ENCODE peak calls at places on chromosome 6, in eight cellular contexts. Q is Peyer's patch, W is HFFc6, J is left ventricle myocardium inferior, H is vagina, Y is stomach, A is upper lobe of left lung, T is breast epithelium. F is an unnamed sample.

GRCh38 chr6:89433637-89434499 is 916 bp downstream of the ANKRD6 start:
- DNase-seq in T (no peak), A (peak), Y (peak), W (no peak), J (peak), Q (peak), H (no peak), F (no peak)

GRCh38 chr6:166691199-166691598 is 64.1 kb upstream of the RPS6KA2 start:
- DNase-seq in H (no peak), J (peak), Q (no peak), W (peak), Y (no peak), T (no peak), A (no peak), F (no peak)

GRCh38 chr6:168939771-168940170 is 313.9 kb downstream of the THBS2 start:
- DNase-seq in H (no peak), A (no peak), Q (no peak), Y (no peak), W (no peak), J (no peak), T (no peak), F (no peak)

GRCh38 chr6:25652007-25652515 is at the start of gene SCGN:
- DNase-seq in Y (peak), Q (peak), A (peak), H (no peak), J (peak), T (peak), W (peak), F (peak)

GRCh38 chr6:154319231-154319858 is 37.3 kb downstream of the IPCEF1 start:
- DNase-seq in Y (no peak), A (no peak), Q (no peak), J (no peak), H (no peak), T (no peak), W (peak), F (no peak)

GRCh38 chr6:75600694-75601265 is 900 bp upstream of the SENP6 start:
- DNase-seq in W (no peak), Q (no peak), Y (no peak), A (no peak), T (no peak), H (no peak), J (no peak), F (no peak)

GRCh38 chr6:144113366-144113765 is 18.0 kb upstream of the SF3B5 start:
- DNase-seq in J (no peak), T (no peak), A (no peak), Y (no peak), H (no peak), W (no peak), Q (no peak), F (no peak)

GRCh38 chr6:13767121-13767794 is 47.1 kb downstream of the MCUR1 start:
- DNase-seq in Y (no peak), T (no peak), W (peak), Q (peak), J (peak), H (no peak), A (no peak), F (no peak)

GRCh38 chr6:124958149-124958548 is 4.1 kb upstream of the RNF217 start:
- DNase-seq in J (no peak), A (no peak), T (no peak), Q (no peak), W (no peak), H (no peak), Y (no peak), F (no peak)

GRCh38 chr6:128870751-128871150 is 12.2 kb upstream of the LAMA2 start:
- DNase-seq in W (no peak), A (no peak), Q (no peak), Y (no peak), T (no peak), J (no peak), H (no peak), F (no peak)

DNA sequence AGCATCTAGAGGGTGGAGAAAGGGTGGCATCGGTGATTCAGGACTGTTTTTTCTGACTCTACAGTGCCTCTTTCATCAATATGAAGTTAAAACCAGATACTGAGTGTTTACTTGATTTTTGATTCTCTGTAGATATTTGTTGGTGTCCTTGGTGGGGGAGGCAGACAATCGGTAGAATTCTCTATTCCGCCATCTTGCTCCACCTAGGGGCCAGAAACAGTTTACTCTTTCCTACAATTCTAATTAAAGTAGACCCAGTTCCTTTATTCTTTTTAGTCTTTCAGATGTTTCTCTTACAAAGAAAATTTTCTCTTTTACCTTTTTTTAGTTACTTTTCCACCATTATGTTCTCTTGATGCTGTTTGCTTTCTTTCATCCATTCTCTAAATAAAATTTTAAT is 162.1 kb upstream of the RAB32 start:
- DNase-seq in W (no peak), A (no peak), H (no peak), T (no peak), J (no peak), Y (no peak), Q (no peak), F (no peak)
- TF ChIP-seq CTCF in W (peak), A (no peak), H (no peak), T (no peak), J (no peak), Y (no peak), Q (no peak), F (peak)

GRCh38 chr6:133632206-133632605 is 256.7 kb upstream of the TCF21 start:
- DNase-seq in Q (no peak), A (no peak), T (no peak), Y (no peak), W (peak), H (no peak), J (no peak), F (no peak)

GRCh38 chr6:133632906-133633305 is 256.0 kb upstream of the TCF21 start:
- DNase-seq in J (no peak), W (no peak), Q (no peak), A (no peak), Y (no peak), T (no peak), H (no peak), F (no peak)

GRCh38 chr6:133630651-133631050 is 258.3 kb upstream of the TCF21 start:
- DNase-seq in J (no peak), A (no peak), Y (no peak), W (no peak), H (no peak), Q (no peak), T (no peak), F (no peak)

GRCh38 chr6:133634474-133634873 is 254.4 kb upstream of the TCF21 start:
- DNase-seq in Q (no peak), H (no peak), A (no peak), Y (no peak), J (no peak), T (no peak), W (no peak), F (no peak)

DNA sequence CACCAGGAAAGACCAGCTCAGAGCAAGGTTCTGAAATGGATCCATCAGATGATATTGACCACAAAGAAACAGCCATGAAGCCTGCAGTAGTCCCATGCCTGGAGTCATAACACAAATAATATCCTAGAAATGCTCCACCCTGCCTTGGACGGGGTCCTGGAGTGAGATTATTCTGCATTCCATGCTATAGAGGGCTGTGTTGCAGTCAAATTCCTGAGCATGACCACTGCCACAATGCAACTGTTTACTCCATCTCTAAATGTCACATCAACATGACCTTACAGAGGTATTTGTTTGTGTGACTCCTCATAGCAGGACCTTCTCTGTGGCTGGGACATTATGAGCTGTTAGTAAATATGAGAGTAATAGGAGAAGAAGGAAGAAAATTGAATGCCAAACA is 257.5 kb upstream of the TCF21 start:
- DNase-seq in T (no peak), A (no peak), H (no peak), Q (no peak), Y (no peak), W (peak), J (no peak), F (no peak)
- TF ChIP-seq CTCF in T (no peak), A (no peak), H (no peak), Q (no peak), Y (no peak), W (peak), J (no peak), F (peak)

DNA sequence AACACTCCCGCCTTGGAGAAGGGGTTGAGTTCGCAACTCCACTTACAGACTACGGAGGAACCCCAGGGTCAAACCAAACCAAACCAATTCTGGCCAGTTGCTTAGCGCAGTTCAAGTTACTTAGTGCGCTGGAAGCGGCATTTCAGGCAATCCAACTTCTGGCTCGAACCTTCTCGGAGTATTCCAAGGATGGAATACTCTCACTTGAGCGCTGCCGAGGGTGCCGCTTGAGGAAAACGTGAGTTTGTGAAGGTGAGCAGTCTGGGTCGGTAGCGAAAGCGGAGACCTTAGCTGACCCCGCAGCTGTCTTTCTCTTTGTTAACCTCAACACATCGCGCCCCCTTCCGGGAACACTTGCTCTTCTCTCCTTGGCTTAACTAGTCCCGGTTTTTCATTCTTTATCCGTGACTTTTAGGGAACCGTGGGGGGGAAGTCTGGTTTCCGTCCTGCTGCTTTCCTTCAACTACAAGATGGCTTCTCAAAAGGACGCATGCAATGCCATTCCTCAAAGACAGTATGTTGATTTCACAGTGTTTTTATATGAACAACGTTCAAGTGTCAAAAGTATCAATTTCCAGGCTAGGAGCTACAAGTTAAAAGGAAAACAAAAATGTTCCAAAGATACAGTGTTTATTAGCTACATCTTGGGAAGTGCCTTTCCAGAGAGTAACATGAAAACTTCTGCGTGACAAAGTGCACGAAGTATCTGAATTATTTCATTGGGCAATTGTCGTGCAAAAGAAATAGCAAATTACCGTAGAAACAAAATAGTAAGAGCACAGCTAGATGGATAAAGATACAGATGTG is 742 bp upstream of the PNISR start:
- DNase-seq in Y (peak), H (no peak), J (peak), W (peak), Q (peak), T (peak), A (no peak), F (no peak)
- TF ChIP-seq CTCF in Y (no peak), H (peak), J (peak), W (peak), Q (no peak), T (peak), A (peak), F (peak)

DNA sequence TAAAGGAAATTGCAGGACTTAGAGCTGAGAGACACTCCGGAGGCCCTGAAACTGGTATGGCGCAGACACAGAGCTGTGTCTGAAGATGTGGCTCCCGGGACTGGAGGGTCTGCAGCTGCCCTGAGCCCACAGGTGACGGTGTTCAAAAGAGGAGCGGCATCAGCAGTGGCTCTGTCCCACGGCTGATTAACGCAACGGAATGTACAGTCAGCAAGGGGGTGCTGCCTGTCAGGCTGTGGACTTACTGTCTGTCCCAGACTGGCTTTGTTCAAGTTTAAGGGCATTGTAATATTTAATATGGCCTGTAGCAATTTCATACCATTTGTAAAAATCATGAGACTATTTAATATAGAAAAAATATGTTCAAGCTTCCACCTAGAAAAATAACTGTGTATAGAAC is 228.0 kb upstream of the TAB2 start:
- DNase-seq in J (no peak), Q (no peak), W (no peak), T (no peak), A (no peak), H (no peak), Y (no peak), F (no peak)
- TF ChIP-seq CTCF in J (no peak), Q (no peak), W (no peak), T (no peak), A (no peak), H (no peak), Y (no peak), F (peak)

F was measured in chondrocyte.